ENCODE peak calls at places on chromosomes 11 and 22, in six cellular contexts. C, Y, P, M, X and V are unnamed samples.
A peak's percentile ranks its signal among the peaks of the same experiment; 100 is the strongest.

GRCh38 chr11:65616575-65617001 is 1.0 kb downstream of the PCNX3 start:
- DNase-seq in C (no peak), Y (no peak), P (no peak), M (no peak), X (no peak), V (no peak)

GRCh38 chr11:68542617-68543016 is 82.1 kb downstream of the PPP6R3 start:
- DNase-seq in C (no peak), Y (no peak), P (no peak), M (no peak), X (no peak), V (no peak)

GRCh38 chr11:12280838-12281565 is 96.4 kb upstream of the PARVA start:
- DNase-seq in C (no peak), Y (no peak), P (no peak), M (no peak), X (no peak), V (no peak)

GRCh38 chr11:556175-556699 is 4.3 kb downstream of the LMNTD2 start:
- DNase-seq in C (peak; percentile 30), Y (no peak), P (no peak), M (no peak), X (no peak), V (no peak)

GRCh38 chr11:112977620-112978212 is 16.5 kb downstream of the NCAM1 start:
- DNase-seq in C (peak; percentile 32), Y (no peak), P (no peak), M (no peak), X (no peak), V (no peak)

GRCh38 chr11:130389315-130389935 is 39.0 kb downstream of the ADAMTS8 start:
- DNase-seq in C (no peak), Y (no peak), P (peak; percentile 51), M (no peak), X (no peak), V (peak; percentile 6)

GRCh38 chr11:134764367-134764766 is 352.3 kb upstream of the B3GAT1 start:
- DNase-seq in C (no peak), Y (no peak), P (no peak), M (no peak), X (no peak), V (no peak)

GRCh38 chr22:25777870-25778269 is 35.9 kb downstream of the MYO18B start:
- DNase-seq in C (peak; percentile 18), Y (no peak), P (no peak), M (peak; percentile 17), X (no peak), V (no peak)

GRCh38 chr11:126432525-126432924 is 77.0 kb downstream of the ST3GAL4 start:
- DNase-seq in C (no peak), Y (no peak), P (peak; percentile 38), M (no peak), X (no peak), V (no peak)

GRCh38 chr22:26673485-26673884 is 16.1 kb downstream of the MIAT start:
- DNase-seq in C (no peak), Y (no peak), P (no peak), M (no peak), X (no peak), V (no peak)

GRCh38 chr22:49948573-49948957 is 12.0 kb upstream of the PIM3 start:
- DNase-seq in C (no peak), Y (no peak), P (no peak), M (no peak), X (no peak), V (no peak)

GRCh38 chr11:43589601-43590250 is 90.8 kb upstream of the HSD17B12 start:
- DNase-seq in C (no peak), Y (no peak), P (no peak), M (no peak), X (no peak), V (no peak)

GRCh38 chr11:112589132-112589531 is 328.5 kb upstream of the PLET1 start:
- DNase-seq in C (peak; percentile 40), Y (no peak), P (no peak), M (no peak), X (no peak), V (no peak)

GRCh38 chr11:75029836-75030631 is 41.3 kb downstream of the NEU3 start:
- DNase-seq in C (no peak), Y (no peak), P (no peak), M (no peak), X (no peak), V (no peak)

GRCh38 chr11:132318421-132319157 is 948.2 kb downstream of the NTM start:
- DNase-seq in C (no peak), Y (no peak), P (no peak), M (no peak), X (no peak), V (no peak)

GRCh38 chr11:126963603-126964353 is 36.8 kb downstream of the KIRREL3 start:
- DNase-seq in C (no peak), Y (no peak), P (no peak), M (no peak), X (no peak), V (no peak)

GRCh38 chr11:75193271-75193670 is 42.4 kb downstream of the SLCO2B1 start:
- DNase-seq in C (no peak), Y (no peak), P (no peak), M (no peak), X (no peak), V (no peak)

GRCh38 chr11:9905562-9905961 is 241.7 kb downstream of the SWAP70 start:
- DNase-seq in C (no peak), Y (no peak), P (no peak), M (no peak), X (no peak), V (no peak)

GRCh38 chr11:56296877-56297276 is 4.8 kb upstream of the OR8H1 start:
- DNase-seq in C (no peak), Y (no peak), P (no peak), M (no peak), X (no peak), V (no peak)

GRCh38 chr11:65555693-65556231 is 2.4 kb downstream of the LTBP3 start:
- DNase-seq in C (no peak), Y (no peak), P (peak; percentile 64), M (no peak), X (no peak), V (no peak)

GRCh38 chr11:122563761-122564160 is 91.8 kb upstream of the UBASH3B start:
- DNase-seq in C (no peak), Y (no peak), P (no peak), M (no peak), X (no peak), V (no peak)

GRCh38 chr11:74487875-74488274 is 5.6 kb downstream of the LIPT2 start:
- DNase-seq in C (no peak), Y (no peak), P (no peak), M (no peak), X (no peak), V (no peak)

GRCh38 chr11:59857444-59858434 is 8.5 kb downstream of the TCN1 start:
- DNase-seq in C (no peak), Y (peak; percentile 1), P (no peak), M (no peak), X (no peak), V (peak; percentile 4)

GRCh38 chr11:63478896-63479295 is 12.1 kb downstream of the PLAAT5 start:
- DNase-seq in C (peak; percentile 72), Y (peak; percentile 17), P (no peak), M (peak; percentile 40), X (no peak), V (peak; percentile 4)

GRCh38 chr22:24146791-24147353 is 34.4 kb upstream of the SUSD2 start:
- DNase-seq in C (no peak), Y (no peak), P (peak; percentile 45), M (no peak), X (no peak), V (no peak)

GRCh38 chr11:119722281-119722794 is 6.7 kb downstream of the NECTIN1 start:
- DNase-seq in C (no peak), Y (no peak), P (no peak), M (no peak), X (no peak), V (no peak)

GRCh38 chr11:102469196-102469821 is 16.7 kb upstream of the TMEM123 start:
- DNase-seq in C (no peak), Y (no peak), P (no peak), M (no peak), X (no peak), V (no peak)

GRCh38 chr11:59846556-59846955 is 1.3 kb upstream of the CBLIF start:
- DNase-seq in C (no peak), Y (no peak), P (no peak), M (no peak), X (no peak), V (no peak)

GRCh38 chr11:124584681-124585372 is 15.0 kb downstream of the OR8A1 start:
- DNase-seq in C (no peak), Y (no peak), P (no peak), M (no peak), X (no peak), V (no peak)

GRCh38 chr22:33577862-33578411 is 342.3 kb downstream of the LARGE1 start:
- DNase-seq in C (no peak), Y (no peak), P (no peak), M (no peak), X (no peak), V (no peak)

GRCh38 chr22:38107692-38108515 is 2.6 kb downstream of the BAIAP2L2 start:
- DNase-seq in C (peak; percentile 32), Y (no peak), P (no peak), M (no peak), X (no peak), V (no peak)

GRCh38 chr11:110085255-110085838 is 7.8 kb upstream of the ZC3H12C start:
- DNase-seq in C (no peak), Y (no peak), P (no peak), M (no peak), X (no peak), V (no peak)

GRCh38 chr22:45757068-45757467 is 85.4 kb downstream of the ATXN10 start:
- DNase-seq in C (peak; percentile 41), Y (no peak), P (peak; percentile 38), M (no peak), X (no peak), V (no peak)

GRCh38 chr11:17810736-17811135 is 76.2 kb downstream of the KCNC1 start:
- DNase-seq in C (peak; percentile 59), Y (no peak), P (no peak), M (no peak), X (no peak), V (no peak)

GRCh38 chr22:20186871-20187546 is 36.2 kb upstream of the CCDC188 start:
- DNase-seq in C (no peak), Y (no peak), P (no peak), M (no peak), X (no peak), V (no peak)

GRCh38 chr11:12280199-12280837 is 97.1 kb upstream of the PARVA start:
- DNase-seq in C (no peak), Y (no peak), P (no peak), M (no peak), X (no peak), V (no peak)

GRCh38 chr11:67117176-67117575 is 1.9 kb upstream of the KDM2A start:
- DNase-seq in C (no peak), Y (no peak), P (no peak), M (no peak), X (no peak), V (no peak)

GRCh38 chr22:43378011-43378704 is 33.7 kb upstream of the MPPED1 start:
- DNase-seq in C (no peak), Y (no peak), P (no peak), M (no peak), X (no peak), V (no peak)